ENCODE peak calls at places on chromosomes 3 and 15, in four cellular contexts. V is HepG2, C is K562, M is GM12878. A is an unnamed sample.
A peak's percentile ranks its signal among the peaks of the same experiment; 100 is the strongest.

GRCh38 chr3:42747581-42747980 is 25.5 kb downstream of the CCDC13 start:
- DNase-seq in C (no peak), M (no peak), V (no peak), A (no peak)

GRCh38 chr3:76383781-76384180 is 598.4 kb upstream of the ZNF717 start:
- DNase-seq in V (no peak), C (no peak), M (no peak), A (no peak)

GRCh38 chr15:95826831-95827230 is 503.7 kb upstream of the NR2F2 start:
- DNase-seq in C (no peak), M (no peak), V (no peak), A (peak; percentile 46)

GRCh38 chr3:21962456-21962855 is 211.4 kb upstream of the ZNF385D start:
- DNase-seq in V (no peak), M (no peak), C (no peak), A (no peak)

GRCh38 chr3:102125994-102126368 is 276.7 kb downstream of the NFKBIZ start:
- DNase-seq in M (no peak), V (no peak), C (no peak), A (no peak)

GRCh38 chr3:188947983-188948657 is 223.7 kb upstream of the TPRG1 start:
- DNase-seq in M (no peak), C (no peak), V (no peak), A (peak; percentile 69)

GRCh38 chr3:128794788-128795649 is 69.0 kb downstream of the RAB7A start:
- DNase-seq in V (peak; percentile 62), C (peak; percentile 61), M (no peak), A (peak; percentile 80)

GRCh38 chr3:69761896-69762789 is 22.9 kb downstream of the MITF start:
- DNase-seq in C (no peak), V (no peak), M (no peak), A (no peak)

GRCh38 chr15:89770041-89770440 is 6.1 kb upstream of the MESP2 start:
- DNase-seq in M (no peak), V (no peak), C (no peak), A (no peak)

GRCh38 chr3:62109534-62109933 is 263.8 kb downstream of the FEZF2 start:
- DNase-seq in M (no peak), V (peak; percentile 20), C (no peak), A (peak; percentile 22)
- TF ChIP-seq FOXK2 in M (no peak), V (no peak), C (no peak), A (no peak)

GRCh38 chr15:67998599-67999122 is 55.5 kb upstream of the PIAS1 start:
- DNase-seq in V (no peak), M (no peak), C (no peak), A (no peak)
- TF ChIP-seq FOXK2 in V (no peak), M (no peak), C (no peak), A (no peak)

GRCh38 chr3:45137656-45138181 is 8.5 kb downstream of the CDCP1 start:
- DNase-seq in V (no peak), C (peak; percentile 76), M (no peak), A (no peak)
- TF ChIP-seq FOXK2 in V (no peak), C (no peak), M (no peak), A (no peak)

GRCh38 chr15:58521293-58521991 is 89.7 kb downstream of the LIPC start:
- DNase-seq in C (peak; percentile 87), M (no peak), V (peak; percentile 42), A (no peak)
- TF ChIP-seq FOXK2 in C (peak; percentile 68), M (no peak), V (no peak), A (no peak)

GRCh38 chr3:126553284-126553811 is 5.4 kb downstream of the C3orf22 start:
- DNase-seq in V (no peak), M (no peak), C (no peak), A (no peak)
- TF ChIP-seq FOXK2 in V (no peak), M (no peak), C (no peak), A (no peak)

DNA sequence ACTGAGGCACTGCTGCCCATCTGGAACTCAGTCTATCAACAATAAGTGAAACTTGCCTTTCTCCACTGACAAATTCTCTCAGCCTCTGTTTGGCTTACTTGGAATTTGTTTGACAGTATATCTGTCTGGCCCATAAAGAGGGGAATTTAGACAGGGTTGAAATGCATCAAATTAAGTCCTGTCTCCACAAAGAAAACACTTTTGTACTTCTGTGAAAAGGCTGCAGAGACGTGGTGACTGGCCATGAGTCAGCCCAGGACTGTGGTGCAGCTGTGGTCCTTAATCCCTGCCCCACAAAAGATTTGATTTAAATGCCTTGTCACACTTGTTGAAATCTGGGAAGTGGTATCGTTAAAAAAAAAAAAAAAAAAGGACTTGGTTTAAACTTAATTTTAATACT is 47.5 kb downstream of the RYR3 start:
- DNase-seq in C (no peak), M (no peak), V (no peak), A (no peak)
- TF ChIP-seq FOXK2 in C (no peak), M (no peak), V (no peak), A (no peak)

GRCh38 chr15:33279613-33280205 is 31.1 kb upstream of the RYR3 start:
- DNase-seq in V (no peak), C (no peak), M (no peak), A (no peak)

GRCh38 chr15:33282226-33283020 is 28.3 kb upstream of the RYR3 start:
- DNase-seq in V (no peak), C (no peak), M (no peak), A (no peak)

GRCh38 chr15:33277689-33278088 is 33.1 kb upstream of the RYR3 start:
- DNase-seq in C (no peak), M (no peak), V (no peak), A (no peak)

GRCh38 chr15:33283603-33284002 is 27.2 kb upstream of the RYR3 start:
- DNase-seq in C (no peak), V (no peak), M (no peak), A (no peak)

DNA sequence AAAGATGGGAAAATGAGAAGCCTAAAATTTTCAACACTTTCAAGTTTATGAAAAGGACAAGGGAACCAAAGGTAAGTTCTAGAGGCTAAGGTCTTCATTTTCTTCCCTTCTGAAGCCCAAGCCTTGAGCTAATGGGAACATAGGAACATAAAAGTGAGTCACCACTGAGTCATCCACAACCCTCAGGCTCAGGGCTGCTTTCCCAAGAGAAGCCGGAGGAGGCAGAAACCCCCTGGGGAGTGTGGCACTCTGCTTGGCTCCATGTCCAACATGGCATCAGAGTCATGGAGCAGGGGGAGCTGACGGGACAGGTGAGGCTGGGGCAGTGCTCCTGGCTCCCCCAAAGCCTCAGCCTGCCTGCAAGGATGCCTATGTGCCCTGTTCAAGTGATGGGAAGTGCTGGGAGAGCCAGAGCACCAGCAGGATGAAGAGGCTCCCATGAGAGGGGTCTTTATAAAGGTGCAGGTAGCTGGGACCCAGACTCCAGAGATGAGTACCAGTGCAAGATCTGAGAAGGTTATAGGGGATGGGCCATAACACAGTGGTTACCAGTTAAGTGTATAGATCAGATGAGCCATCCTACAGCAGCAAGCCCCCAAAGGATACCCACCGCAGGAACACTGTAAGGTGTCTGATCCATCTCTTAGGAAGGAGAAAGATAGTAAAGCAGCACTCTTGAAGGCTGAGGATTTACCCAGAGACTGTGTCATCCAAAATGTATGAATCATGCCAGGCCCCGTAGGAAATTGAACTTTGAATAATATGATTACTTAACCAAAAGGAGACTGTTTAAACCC is 31.8 kb upstream of the RYR3 start:
- DNase-seq in M (no peak), C (no peak), V (no peak), A (peak; percentile 13)
- TF ChIP-seq FOXK2 in M (no peak), C (no peak), V (no peak), A (no peak)

DNA sequence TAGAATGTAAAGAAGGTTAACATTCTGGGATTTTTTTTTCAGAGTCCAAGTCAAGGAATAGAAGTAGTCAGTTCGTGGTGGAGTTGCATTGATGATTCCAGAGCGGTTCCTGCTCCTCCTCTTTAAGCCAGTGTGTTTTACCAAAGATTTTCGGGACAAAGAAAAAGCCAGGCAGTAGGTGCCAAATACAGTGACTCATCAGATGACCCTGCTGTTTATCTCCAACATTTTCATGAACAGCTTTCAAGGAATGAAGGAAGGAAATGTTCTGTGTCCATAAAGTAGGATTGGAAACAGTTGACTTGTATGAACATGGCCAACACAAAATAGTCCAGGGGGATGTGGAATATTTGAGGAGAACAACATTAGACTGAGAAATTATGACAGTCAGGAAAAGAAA is 142.4 kb upstream of the TMC3 start:
- DNase-seq in M (no peak), C (no peak), V (no peak), A (no peak)
- TF ChIP-seq FOXK2 in M (no peak), C (no peak), V (no peak), A (no peak)

GRCh38 chr3:64594129-64594528 is 93.7 kb downstream of the ADAMTS9 start:
- DNase-seq in C (no peak), V (no peak), M (no peak), A (no peak)

GRCh38 chr3:64591606-64592005 is 96.2 kb downstream of the ADAMTS9 start:
- DNase-seq in M (no peak), C (no peak), V (no peak), A (no peak)

GRCh38 chr3:64593350-64593749 is 94.5 kb downstream of the ADAMTS9 start:
- DNase-seq in V (no peak), C (no peak), M (no peak), A (no peak)

GRCh38 chr3:64599651-64600050 is 88.1 kb downstream of the ADAMTS9 start:
- DNase-seq in V (no peak), M (no peak), C (no peak), A (no peak)

GRCh38 chr3:64595253-64595694 is 92.5 kb downstream of the ADAMTS9 start:
- DNase-seq in M (no peak), C (no peak), V (no peak), A (no peak)
- TF ChIP-seq FOXK2 in M (no peak), C (no peak), V (no peak), A (no peak)

GRCh38 chr3:64360261-64360660 is 135.0 kb upstream of the PRICKLE2 start:
- DNase-seq in M (no peak), C (no peak), V (no peak), A (no peak)

GRCh38 chr3:64357481-64357880 is 132.2 kb upstream of the PRICKLE2 start:
- DNase-seq in C (no peak), V (no peak), M (no peak), A (no peak)

GRCh38 chr3:64358853-64359252 is 133.6 kb upstream of the PRICKLE2 start:
- DNase-seq in M (no peak), V (no peak), C (no peak), A (no peak)

GRCh38 chr3:64358176-64358575 is 132.9 kb upstream of the PRICKLE2 start:
- DNase-seq in C (no peak), M (no peak), V (no peak), A (no peak)

DNA sequence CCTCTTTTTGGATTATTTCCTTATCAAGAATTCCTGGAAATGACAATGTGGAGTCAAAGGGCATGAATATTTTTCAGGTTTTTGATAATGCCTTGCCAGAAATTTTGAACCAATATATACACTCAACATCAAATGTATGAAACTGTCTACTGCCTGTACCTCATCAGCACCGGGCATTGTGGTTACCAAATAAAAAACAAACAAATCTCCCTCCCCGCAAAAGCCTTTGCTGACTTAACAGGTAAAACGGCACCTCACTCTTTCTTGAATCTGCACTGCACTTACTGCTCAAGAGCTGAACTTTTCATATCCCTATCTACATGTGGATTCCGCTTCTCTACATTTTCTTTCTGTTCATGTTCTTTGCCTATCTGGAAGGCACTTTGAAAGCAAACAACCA is 134.5 kb upstream of the PRICKLE2 start:
- DNase-seq in M (no peak), C (no peak), V (no peak), A (no peak)
- TF ChIP-seq FOXK2 in M (no peak), C (no peak), V (no peak), A (no peak)

A was measured in HEK293T.